ENCODE peak calls at places on chromosomes 12 and 14, in eight cellular contexts. One of them, this sample, is unnamed.

GRCh38 chr12:10178766-10179165 is at the start of gene TMEM52B:
- DNase-seq in SK-N-MC: no peak
- DNase-seq in fibroblast of lung: no peak
- DNase-seq in endodermal cell: no peak
- DNase-seq in astrocyte: no peak
- DNase-seq in neural progenitor cell: no peak
- DNase-seq in mesendoderm: no peak
- DNase-seq in endothelial cell of umbilical vein: no peak
- DNase-seq in this sample: no peak

GRCh38 chr14:93267149-93267711 is 60.2 kb downstream of the UBR7 start:
- DNase-seq in endodermal cell: no peak
- DNase-seq in mesendoderm: peak
- DNase-seq in neural progenitor cell: no peak
- DNase-seq in endothelial cell of umbilical vein: no peak
- DNase-seq in SK-N-MC: no peak
- DNase-seq in fibroblast of lung: no peak
- DNase-seq in astrocyte: no peak
- DNase-seq in this sample: no peak

GRCh38 chr14:74898694-74899093 is 17.0 kb downstream of the DLST start:
- DNase-seq in SK-N-MC: no peak
- DNase-seq in endodermal cell: no peak
- DNase-seq in astrocyte: no peak
- DNase-seq in mesendoderm: no peak
- DNase-seq in endothelial cell of umbilical vein: no peak
- DNase-seq in fibroblast of lung: no peak
- DNase-seq in neural progenitor cell: no peak
- DNase-seq in this sample: no peak

GRCh38 chr14:31405599-31406251 is 14.6 kb downstream of the HEATR5A start:
- DNase-seq in endothelial cell of umbilical vein: no peak
- DNase-seq in astrocyte: no peak
- DNase-seq in neural progenitor cell: no peak
- DNase-seq in fibroblast of lung: no peak
- DNase-seq in SK-N-MC: no peak
- DNase-seq in mesendoderm: peak
- DNase-seq in endodermal cell: no peak
- DNase-seq in this sample: no peak

GRCh38 chr12:107600596-107601144 is 84.9 kb upstream of the PWP1 start:
- DNase-seq in fibroblast of lung: no peak
- DNase-seq in mesendoderm: no peak
- DNase-seq in SK-N-MC: no peak
- DNase-seq in endodermal cell: no peak
- DNase-seq in neural progenitor cell: no peak
- DNase-seq in astrocyte: no peak
- DNase-seq in endothelial cell of umbilical vein: no peak
- DNase-seq in this sample: no peak

GRCh38 chr12:10645910-10646309 is 27.9 kb downstream of the STYK1 start:
- DNase-seq in endothelial cell of umbilical vein: no peak
- DNase-seq in fibroblast of lung: no peak
- DNase-seq in astrocyte: no peak
- DNase-seq in neural progenitor cell: no peak
- DNase-seq in SK-N-MC: no peak
- DNase-seq in mesendoderm: no peak
- DNase-seq in endodermal cell: no peak
- DNase-seq in this sample: no peak

GRCh38 chr12:108519558-108519957 is 4.5 kb downstream of the FICD start:
- DNase-seq in astrocyte: no peak
- DNase-seq in endodermal cell: peak
- DNase-seq in endothelial cell of umbilical vein: no peak
- DNase-seq in SK-N-MC: no peak
- DNase-seq in neural progenitor cell: peak
- DNase-seq in fibroblast of lung: no peak
- DNase-seq in mesendoderm: peak
- DNase-seq in this sample: no peak

GRCh38 chr12:6294533-6295186 is 15.8 kb upstream of the PLEKHG6 start:
- DNase-seq in endothelial cell of umbilical vein: no peak
- DNase-seq in SK-N-MC: no peak
- DNase-seq in endodermal cell: peak
- DNase-seq in astrocyte: no peak
- DNase-seq in mesendoderm: no peak
- DNase-seq in fibroblast of lung: no peak
- DNase-seq in neural progenitor cell: no peak
- DNase-seq in this sample: no peak

GRCh38 chr14:55265197-55265596 is 6.0 kb upstream of the FBXO34 start:
- DNase-seq in fibroblast of lung: no peak
- DNase-seq in neural progenitor cell: no peak
- DNase-seq in SK-N-MC: no peak
- DNase-seq in astrocyte: no peak
- DNase-seq in endothelial cell of umbilical vein: no peak
- DNase-seq in mesendoderm: no peak
- DNase-seq in endodermal cell: no peak
- DNase-seq in this sample: peak

GRCh38 chr14:91173867-91174266 is 60.0 kb downstream of the DGLUCY start:
- DNase-seq in SK-N-MC: no peak
- DNase-seq in endothelial cell of umbilical vein: no peak
- DNase-seq in endodermal cell: no peak
- DNase-seq in fibroblast of lung: no peak
- DNase-seq in mesendoderm: no peak
- DNase-seq in astrocyte: no peak
- DNase-seq in neural progenitor cell: peak
- DNase-seq in this sample: no peak

GRCh38 chr12:111274820-111275219 is 94.1 kb downstream of the PHETA1 start:
- DNase-seq in endothelial cell of umbilical vein: no peak
- DNase-seq in SK-N-MC: no peak
- DNase-seq in mesendoderm: peak
- DNase-seq in neural progenitor cell: peak
- DNase-seq in endodermal cell: peak
- DNase-seq in astrocyte: no peak
- DNase-seq in fibroblast of lung: no peak
- DNase-seq in this sample: peak

GRCh38 chr12:77734489-77734888 is 96.2 kb upstream of the NAV3 start:
- DNase-seq in neural progenitor cell: no peak
- DNase-seq in fibroblast of lung: peak
- DNase-seq in endodermal cell: no peak
- DNase-seq in SK-N-MC: no peak
- DNase-seq in astrocyte: peak
- DNase-seq in endothelial cell of umbilical vein: no peak
- DNase-seq in mesendoderm: no peak
- DNase-seq in this sample: no peak

GRCh38 chr12:93698307-93699092 is 21.3 kb downstream of the CRADD start:
- DNase-seq in mesendoderm: no peak
- DNase-seq in SK-N-MC: no peak
- DNase-seq in endothelial cell of umbilical vein: no peak
- DNase-seq in neural progenitor cell: no peak
- DNase-seq in astrocyte: no peak
- DNase-seq in endodermal cell: no peak
- DNase-seq in fibroblast of lung: no peak
- DNase-seq in this sample: no peak

GRCh38 chr12:104710940-104711725 is 247.0 kb downstream of the SLC41A2 start:
- DNase-seq in SK-N-MC: peak
- DNase-seq in endothelial cell of umbilical vein: no peak
- DNase-seq in mesendoderm: no peak
- DNase-seq in astrocyte: peak
- DNase-seq in neural progenitor cell: no peak
- DNase-seq in fibroblast of lung: peak
- DNase-seq in endodermal cell: no peak
- DNase-seq in this sample: no peak
- H3K4me3 ChIP-seq in SK-N-MC: peak
- H3K4me3 ChIP-seq in endothelial cell of umbilical vein: no peak
- H3K4me3 ChIP-seq in mesendoderm: no peak
- H3K4me3 ChIP-seq in astrocyte: no peak
- H3K4me3 ChIP-seq in neural progenitor cell: no peak
- H3K4me3 ChIP-seq in fibroblast of lung: peak
- H3K4me3 ChIP-seq in endodermal cell: no peak
- H3K4me3 ChIP-seq in this sample: no peak

DNA sequence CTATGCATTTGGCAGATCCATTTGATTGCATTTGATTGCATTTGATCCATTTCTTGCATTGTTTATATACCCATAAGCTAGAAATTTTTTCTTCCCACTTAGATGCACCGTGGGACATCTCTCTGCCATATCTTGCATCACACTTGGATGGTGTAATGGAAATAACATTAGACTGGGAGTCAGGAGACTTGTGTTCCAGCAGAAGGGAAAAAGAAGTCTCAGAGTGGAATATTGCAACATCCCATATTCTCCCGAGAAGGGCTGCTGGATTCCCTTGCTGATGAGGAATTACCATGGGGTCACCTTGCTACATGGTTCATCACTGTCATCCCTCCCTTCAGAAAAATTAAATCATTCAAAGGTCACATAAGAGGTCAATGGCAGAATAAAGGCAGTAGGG is 78.1 kb downstream of the KSR2 start:
- DNase-seq in endodermal cell: no peak
- DNase-seq in endothelial cell of umbilical vein: no peak
- DNase-seq in astrocyte: no peak
- DNase-seq in mesendoderm: no peak
- DNase-seq in neural progenitor cell: no peak
- DNase-seq in fibroblast of lung: no peak
- DNase-seq in SK-N-MC: no peak
- DNase-seq in this sample: no peak
- H3K9ac ChIP-seq in endodermal cell: no peak
- H3K9ac ChIP-seq in endothelial cell of umbilical vein: no peak
- H3K9ac ChIP-seq in astrocyte: no peak
- H3K9ac ChIP-seq in mesendoderm: no peak
- H3K9ac ChIP-seq in neural progenitor cell: no peak
- H3K9ac ChIP-seq in fibroblast of lung: no peak
- H3K9ac ChIP-seq in SK-N-MC: no peak
- H3K9ac ChIP-seq in this sample: no peak

DNA sequence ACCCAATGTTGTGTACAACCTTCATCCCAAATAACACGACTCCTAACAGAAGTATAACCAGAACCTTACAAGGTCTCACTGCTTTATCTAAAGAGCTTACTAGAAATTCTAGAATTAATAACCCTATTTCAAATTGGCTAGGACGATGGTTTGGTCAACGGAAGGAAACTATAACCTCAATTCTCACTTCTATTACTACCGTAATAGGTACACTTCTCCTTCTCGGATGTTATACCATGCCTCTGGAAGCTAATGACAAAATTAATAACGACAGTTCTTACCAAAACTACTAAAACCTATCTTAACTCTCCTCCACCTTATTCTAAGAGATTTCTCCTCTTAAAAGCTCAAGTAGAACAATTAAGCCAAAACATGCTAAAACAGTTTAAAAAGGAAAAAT is 23.6 kb upstream of the UBC start:
- DNase-seq in endodermal cell: no peak
- DNase-seq in endothelial cell of umbilical vein: peak
- DNase-seq in mesendoderm: no peak
- DNase-seq in SK-N-MC: no peak
- DNase-seq in fibroblast of lung: no peak
- DNase-seq in astrocyte: no peak
- DNase-seq in neural progenitor cell: no peak
- DNase-seq in this sample: peak
- H3K4me3 ChIP-seq in endodermal cell: no peak
- H3K4me3 ChIP-seq in endothelial cell of umbilical vein: peak
- H3K4me3 ChIP-seq in mesendoderm: no peak
- H3K4me3 ChIP-seq in SK-N-MC: peak
- H3K4me3 ChIP-seq in fibroblast of lung: no peak
- H3K4me3 ChIP-seq in astrocyte: no peak
- H3K4me3 ChIP-seq in neural progenitor cell: no peak
- H3K4me3 ChIP-seq in this sample: peak

DNA sequence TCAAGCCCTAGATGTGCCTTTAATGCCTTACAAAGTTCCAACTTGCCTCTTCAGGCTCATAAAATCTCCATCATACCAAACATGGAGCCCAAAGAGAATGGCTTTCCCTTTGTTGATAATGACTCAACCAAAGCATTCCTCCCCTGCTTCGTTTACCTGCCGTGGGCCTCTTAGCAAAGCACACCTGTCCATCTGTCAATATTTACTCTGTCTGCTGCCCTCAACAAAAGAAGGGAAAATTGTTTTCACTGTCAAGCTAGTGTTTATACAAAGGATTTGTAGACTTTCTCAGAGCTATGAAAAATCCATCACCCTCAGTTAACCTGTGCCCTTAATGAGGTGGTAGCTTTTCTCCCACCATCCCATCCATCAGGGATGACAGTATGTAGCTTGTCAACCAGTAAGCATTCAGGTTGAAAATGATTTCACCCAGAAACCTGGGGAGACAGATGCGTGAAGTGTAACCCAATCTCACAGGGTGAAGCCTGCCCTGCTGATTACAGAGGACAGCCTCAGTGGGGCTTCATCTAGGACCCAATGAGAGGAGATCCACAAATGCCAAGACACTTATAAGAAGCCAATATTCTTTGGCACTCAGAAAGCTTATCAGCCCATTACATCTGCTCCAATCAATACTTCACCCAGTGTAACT is 278.1 kb downstream of the NUAK1 start:
- DNase-seq in mesendoderm: no peak
- DNase-seq in neural progenitor cell: no peak
- DNase-seq in SK-N-MC: no peak
- DNase-seq in fibroblast of lung: no peak
- DNase-seq in astrocyte: no peak
- DNase-seq in endothelial cell of umbilical vein: no peak
- DNase-seq in endodermal cell: peak
- DNase-seq in this sample: no peak
- H3K9ac ChIP-seq in mesendoderm: no peak
- H3K9ac ChIP-seq in neural progenitor cell: no peak
- H3K9ac ChIP-seq in SK-N-MC: no peak
- H3K9ac ChIP-seq in fibroblast of lung: no peak
- H3K9ac ChIP-seq in astrocyte: no peak
- H3K9ac ChIP-seq in endothelial cell of umbilical vein: no peak
- H3K9ac ChIP-seq in endodermal cell: no peak
- H3K9ac ChIP-seq in this sample: no peak

This sample was measured in Karpas-422.